ENCODE peak calls at places on chromosome 21, in six cellular contexts. Q is ovary, A is right lobe of liver, I is heart left ventricle, L is PC-3, M is transverse colon. Z is an unnamed sample.
A peak's percentile ranks its signal among the peaks of the same experiment; 100 is the strongest.

GRCh38 chr21:34983680-34984086 is 65.4 kb downstream of the RUNX1 start:
- DNase-seq in Q (no peak), A (no peak), I (no peak), L (peak; percentile 65), M (no peak), Z (no peak)

GRCh38 chr21:41361786-41362604 is at the start of gene MX2:
- DNase-seq in Q (no peak), A (peak; percentile 66), I (peak; percentile 81), L (peak; percentile 48), M (peak; percentile 71), Z (peak; percentile 90)

GRCh38 chr21:29232601-29233541 is 65.9 kb upstream of the BACH1 start:
- DNase-seq in Q (no peak), A (no peak), I (no peak), L (peak; percentile 61), M (no peak), Z (no peak)

GRCh38 chr21:16181024-16181423 is 451.2 kb downstream of the USP25 start:
- DNase-seq in Q (no peak), A (no peak), I (no peak), L (no peak), M (no peak), Z (no peak)

GRCh38 chr21:35226960-35227741 is 178.0 kb upstream of the RUNX1 start:
- DNase-seq in Q (no peak), A (no peak), I (no peak), L (no peak), M (peak; percentile 39), Z (peak; percentile 29)

GRCh38 chr21:34526618-34527290 is 14.7 kb upstream of the KCNE1 start:
- DNase-seq in Q (peak; percentile 65), A (peak; percentile 79), I (peak; percentile 88), L (peak; percentile 97), M (peak; percentile 76), Z (peak; percentile 96)

GRCh38 chr21:20330652-20331051 is 667.6 kb upstream of the NCAM2 start:
- DNase-seq in Q (no peak), A (no peak), I (no peak), L (no peak), M (no peak), Z (no peak)

GRCh38 chr21:42381347-42381984 is 14.4 kb downstream of the TMPRSS3 start:
- DNase-seq in Q (no peak), A (peak; percentile 68), I (no peak), L (peak; percentile 77), M (peak; percentile 63), Z (peak; percentile 90)

GRCh38 chr21:34075760-34076159 is 2.4 kb downstream of the MRPS6 start:
- DNase-seq in Q (no peak), A (no peak), I (no peak), L (no peak), M (no peak), Z (no peak)

GRCh38 chr21:34687065-34687464 is 18.3 kb downstream of the CLIC6 start:
- DNase-seq in Q (no peak), A (no peak), I (no peak), L (no peak), M (no peak), Z (no peak)

GRCh38 chr21:44617071-44617501 is 5.2 kb downstream of the KRTAP10-8 start:
- DNase-seq in Q (no peak), A (no peak), I (no peak), L (no peak), M (no peak), Z (no peak)

GRCh38 chr21:40730051-40730760 is 116.8 kb downstream of the DSCAM start:
- DNase-seq in Q (no peak), A (no peak), I (no peak), L (no peak), M (no peak), Z (no peak)

GRCh38 chr21:26952274-26953066 is 14.4 kb downstream of the ADAMTS5 start:
- DNase-seq in Q (no peak), A (no peak), I (no peak), L (no peak), M (no peak), Z (no peak)

GRCh38 chr21:21137986-21138385 is 139.8 kb downstream of the NCAM2 start:
- DNase-seq in Q (no peak), A (no peak), I (no peak), L (no peak), M (no peak), Z (no peak)

GRCh38 chr21:29230541-29231275 is 68.0 kb upstream of the BACH1 start:
- DNase-seq in Q (no peak), A (no peak), I (no peak), L (no peak), M (no peak), Z (no peak)

GRCh38 chr21:41701749-41702148 is 65.1 kb downstream of the RIPK4 start:
- DNase-seq in Q (no peak), A (no peak), I (no peak), L (no peak), M (no peak), Z (no peak)

GRCh38 chr21:15839026-15839425 is 109.2 kb downstream of the USP25 start:
- DNase-seq in Q (no peak), A (no peak), I (no peak), L (peak; percentile 78), M (no peak), Z (no peak)

GRCh38 chr21:27024316-27024715 is 57.4 kb upstream of the ADAMTS5 start:
- DNase-seq in Q (no peak), A (no peak), I (no peak), L (no peak), M (no peak), Z (no peak)

GRCh38 chr21:39384674-39385298 is 35.9 kb upstream of the HMGN1 start:
- DNase-seq in Q (no peak), A (no peak), I (no peak), L (peak; percentile 55), M (no peak), Z (peak; percentile 9)
- H3K27ac ChIP-seq in Q (no peak overlapping the region), A (peak overlapping the region; percentile 67), I (peak overlapping the region; percentile 80), L (no peak overlapping the region), M (peak overlapping the region; percentile 14), Z (peak overlapping the region; percentile 61)

GRCh38 chr21:37371041-37371397 is 4.4 kb downstream of the DYRK1A start:
- DNase-seq in Q (no peak), A (no peak), I (no peak), L (no peak), M (no peak), Z (no peak)

GRCh38 chr21:37372127-37372731 is 5.7 kb downstream of the DYRK1A start:
- DNase-seq in Q (no peak), A (no peak), I (no peak), L (no peak), M (no peak), Z (no peak)

GRCh38 chr21:37373539-37373938 is 7.0 kb downstream of the DYRK1A start:
- DNase-seq in Q (no peak), A (no peak), I (no peak), L (peak; percentile 59), M (no peak), Z (no peak)

GRCh38 chr21:37375866-37376574 is 9.4 kb downstream of the DYRK1A start:
- DNase-seq in Q (no peak), A (no peak), I (no peak), L (no peak), M (no peak), Z (no peak)

GRCh38 chr21:37374026-37374425 is 7.5 kb downstream of the DYRK1A start:
- DNase-seq in Q (no peak), A (no peak), I (no peak), L (peak; percentile 94), M (no peak), Z (peak; percentile 21)
- H3K4me1 ChIP-seq in Q (peaks cover 22% of the 10 kb centered on the region), A (no peaks in the 10 kb centered on the region), I (peaks cover 68% of the 10 kb centered on the region), L (peaks cover 64% of the 10 kb centered on the region), M (peaks cover 98% of the 10 kb centered on the region), Z (peaks cover 25% of the 10 kb centered on the region)

GRCh38 chr21:36535618-36536241 is 55.8 kb upstream of the CLDN14 start:
- DNase-seq in Q (no peak), A (no peak), I (no peak), L (no peak), M (no peak), Z (no peak)
- H3K27ac ChIP-seq in Q (no peak overlapping the region), A (no peak overlapping the region), I (no peak overlapping the region), L (no peak overlapping the region), M (no peak overlapping the region), Z (no peak overlapping the region)

GRCh38 chr21:17784604-17785402 is 34.4 kb downstream of the C21orf91 start:
- DNase-seq in Q (no peak), A (no peak), I (no peak), L (peak; percentile 40), M (peak; percentile 30), Z (no peak)

GRCh38 chr21:17783816-17784598 is 35.1 kb downstream of the C21orf91 start:
- DNase-seq in Q (no peak), A (no peak), I (no peak), L (no peak), M (peak; percentile 22), Z (peak; percentile 24)

GRCh38 chr21:17783003-17783402 is 36.2 kb downstream of the C21orf91 start:
- DNase-seq in Q (no peak), A (no peak), I (no peak), L (no peak), M (no peak), Z (no peak)

GRCh38 chr21:17786219-17787181 is 32.7 kb downstream of the C21orf91 start:
- DNase-seq in Q (no peak), A (no peak), I (no peak), L (no peak), M (no peak), Z (no peak)

DNA sequence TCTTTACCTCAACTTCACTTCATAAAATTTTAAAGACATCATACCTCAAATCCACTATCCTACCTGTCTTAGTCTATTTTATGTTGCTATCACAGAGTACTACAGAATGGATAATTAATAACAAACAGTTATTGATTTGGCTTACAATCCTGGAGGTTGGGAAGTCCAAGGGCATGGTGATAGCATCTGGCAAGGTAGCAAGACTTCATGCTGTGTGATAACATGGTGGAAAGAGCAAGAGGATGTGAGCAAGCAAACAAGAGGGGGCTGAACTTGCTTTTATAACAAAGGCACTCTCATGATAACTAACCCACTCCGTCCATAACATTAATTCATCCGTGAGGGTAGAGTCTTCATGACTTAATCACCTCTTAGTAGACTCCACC is 33.8 kb downstream of the C21orf91 start:
- DNase-seq in Q (no peak), A (no peak), I (no peak), L (no peak), M (no peak), Z (no peak)
- H3K4me1 ChIP-seq in Q (no peaks in the 10 kb centered on the region), A (no peaks in the 10 kb centered on the region), I (no peaks in the 10 kb centered on the region), L (peaks cover 6% of the 10 kb centered on the region), M (peaks cover 4% of the 10 kb centered on the region), Z (no peaks in the 10 kb centered on the region)

DNA sequence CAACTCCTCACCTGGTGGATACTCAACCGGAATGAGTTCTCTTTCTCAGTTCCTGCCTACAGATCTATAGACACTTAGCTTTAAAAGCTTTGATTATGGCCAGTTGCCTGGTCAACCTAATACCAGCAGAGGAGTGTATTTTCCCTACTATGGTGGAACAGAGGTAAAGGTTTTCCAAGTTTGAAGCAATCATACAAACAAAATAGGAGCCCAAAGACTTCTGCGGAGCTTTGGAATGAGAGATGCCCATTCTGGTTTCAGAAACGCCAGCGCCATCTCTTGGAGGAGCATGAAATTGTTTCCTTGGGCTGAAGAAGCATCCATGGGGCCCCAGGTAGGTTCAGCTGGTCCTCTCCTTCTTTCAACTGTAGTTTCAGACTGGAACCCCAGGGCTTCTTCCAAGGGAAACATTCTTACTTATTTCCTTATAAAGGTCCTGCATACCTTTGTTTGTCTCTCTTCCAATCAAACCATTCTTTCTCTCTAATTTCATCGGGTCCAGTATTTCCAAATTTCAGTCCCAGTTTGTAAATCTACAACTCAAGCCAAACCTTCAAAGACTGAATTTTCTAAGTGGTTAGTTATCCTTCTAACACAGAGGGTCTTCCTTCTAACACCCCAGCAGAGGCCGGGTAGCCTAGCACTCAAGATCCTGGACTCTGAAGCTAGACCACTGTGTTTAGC is 95.9 kb downstream of the KCNJ15 start:
- DNase-seq in Q (no peak), A (no peak), I (peak; percentile 37), L (peak; percentile 86), M (peak; percentile 59), Z (peak; percentile 11)
- H3K27ac ChIP-seq in Q (no peak overlapping the region), A (no peak overlapping the region), I (no peak overlapping the region), L (peak overlapping the region; percentile 51), M (no peak overlapping the region), Z (no peak overlapping the region)

Z was measured in small intestine.